ENCODE peak calls at places on chromosomes 4 and X, in six cellular contexts. H, B, Z, D, S and V are unnamed samples.

GRCh38 chrX:44157293-44157692 is 184.1 kb upstream of the NDP start:
- DNase-seq in B (no peak), H (no peak), D (no peak), Z (no peak), S (no peak), V (no peak)

GRCh38 chrX:16517206-16517605 is 132.8 kb upstream of the S100G start:
- DNase-seq in H (no peak), B (no peak), S (no peak), Z (no peak), D (peak), V (no peak)

GRCh38 chr4:76212851-76213414 is 691 bp downstream of the SCARB2 start:
- DNase-seq in B (peak), Z (peak), D (peak), H (no peak), S (peak), V (peak)

GRCh38 chrX:104137496-104137895 is 19.3 kb downstream of the SLC25A53 start:
- DNase-seq in Z (peak), B (no peak), H (peak), S (peak), D (peak), V (no peak)

GRCh38 chr4:141913928-141914327 is 277.5 kb downstream of the IL15 start:
- DNase-seq in D (no peak), Z (no peak), B (no peak), H (no peak), S (no peak), V (peak)

GRCh38 chr4:2931765-2932560 is 31.2 kb downstream of the NOP14 start:
- DNase-seq in D (no peak), H (no peak), Z (peak), B (no peak), S (no peak), V (no peak)

GRCh38 chr4:157810137-157810774 is 362.6 kb downstream of the GASK1B start:
- DNase-seq in D (no peak), B (no peak), H (no peak), Z (no peak), S (no peak), V (peak)

GRCh38 chr4:80197601-80198444 is 520 bp downstream of the PRDM8 start:
- DNase-seq in H (no peak), D (no peak), B (no peak), S (no peak), Z (peak), V (no peak)

GRCh38 chrX:63330681-63331080 is 20.5 kb downstream of the SPIN4 start:
- DNase-seq in D (no peak), H (no peak), Z (no peak), S (peak), B (no peak), V (peak)

GRCh38 chr4:85780664-85781063 is 305.7 kb downstream of the ARHGAP24 start:
- DNase-seq in Z (no peak), H (no peak), S (no peak), B (no peak), D (no peak), V (no peak)

GRCh38 chr4:76733380-76733779 is 164.6 kb downstream of the SOWAHB start:
- DNase-seq in H (no peak), D (no peak), S (peak), Z (no peak), B (no peak), V (peak)

GRCh38 chr4:31040106-31040505 is 319.9 kb downstream of the PCDH7 start:
- DNase-seq in H (no peak), D (no peak), Z (no peak), S (peak), B (no peak), V (no peak)

GRCh38 chr4:158934996-158935669 is 166.3 kb downstream of the FNIP2 start:
- DNase-seq in H (no peak), S (no peak), Z (peak), B (no peak), D (no peak), V (no peak)

GRCh38 chrX:108198420-108198819 is 106.8 kb downstream of the ATG4A start:
- DNase-seq in S (no peak), Z (no peak), D (peak), B (no peak), H (no peak), V (no peak)

GRCh38 chr4:33189169-33189568 is 2469.0 kb downstream of the PCDH7 start:
- DNase-seq in S (no peak), Z (no peak), B (no peak), H (no peak), D (no peak), V (no peak)

GRCh38 chr4:52751349-52751911 is at the start of gene ERVMER34-1:
- DNase-seq in S (peak), Z (peak), H (peak), B (peak), D (peak), V (peak)

GRCh38 chrX:121854614-121854911 is 807.2 kb downstream of the GLUD2 start:
- DNase-seq in B (no peak), Z (no peak), S (no peak), H (no peak), D (no peak), V (no peak)

GRCh38 chrX:20455001-20455400 is 188.3 kb upstream of the RPS6KA3 start:
- DNase-seq in D (no peak), B (no peak), Z (no peak), S (no peak), H (no peak), V (no peak)

GRCh38 chr4:15162465-15163283 is 160.4 kb downstream of the CPEB2 start:
- DNase-seq in Z (peak), B (no peak), D (peak), S (peak), H (no peak), V (peak)

GRCh38 chr4:64551125-64551524 is 141.9 kb upstream of the TECRL start:
- DNase-seq in H (no peak), S (no peak), B (no peak), Z (no peak), D (no peak), V (no peak)

GRCh38 chrX:49070988-49071387 is 2.8 kb downstream of the PRAF2 start:
- DNase-seq in D (no peak), Z (no peak), H (no peak), B (no peak), S (no peak), V (no peak)

GRCh38 chr4:2811830-2812599 is 19.1 kb downstream of the SH3BP2 start:
- DNase-seq in S (no peak), D (peak), Z (peak), B (no peak), H (peak), V (no peak)

GRCh38 chr4:82515705-82516104 is 46.1 kb downstream of the TMEM150C start:
- DNase-seq in S (peak), Z (no peak), H (no peak), B (no peak), D (peak), V (peak)
- TF ChIP-seq CTCF in S (no peak), Z (no peak), H (no peak), B (no peak), D (no peak), V (no peak)

GRCh38 chr4:41935652-41936021 is 408 bp downstream of the TMEM33 start:
- DNase-seq in S (peak), H (peak), D (peak), Z (no peak), B (no peak), V (peak)
- TF ChIP-seq CTCF in S (no peak), H (no peak), D (no peak), Z (no peak), B (no peak), V (no peak)

DNA sequence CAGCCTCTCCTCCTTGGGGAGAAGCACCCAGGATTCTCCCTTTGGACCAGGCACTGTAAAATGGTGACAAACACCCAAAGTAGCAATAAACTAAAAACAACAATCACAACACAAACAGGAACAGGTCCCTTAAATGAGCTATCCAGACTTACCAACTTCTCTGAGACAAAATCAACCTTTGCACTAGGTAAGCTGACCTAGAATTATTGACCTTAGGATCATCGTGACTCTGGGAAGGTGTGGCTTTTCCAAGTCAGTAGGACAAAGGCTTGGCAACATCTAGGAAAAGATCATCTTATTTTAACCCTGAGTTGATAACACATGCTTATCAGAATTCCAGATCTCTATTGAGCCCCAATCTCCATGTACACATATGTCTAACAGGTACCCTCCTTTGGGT is 166.7 kb downstream of the PRDM5 start:
- DNase-seq in Z (no peak), H (no peak), S (no peak), D (no peak), B (no peak), V (no peak)
- TF ChIP-seq CTCF in Z (no peak), H (no peak), S (no peak), D (no peak), B (no peak), V (no peak)

GRCh38 chr4:83413676-83414075 is 41.9 kb downstream of the HELQ start:
- DNase-seq in D (no peak), B (no peak), H (no peak), Z (no peak), S (no peak), V (no peak)

GRCh38 chr4:83405844-83406816 is 49.5 kb downstream of the HELQ start:
- DNase-seq in S (no peak), B (no peak), Z (no peak), D (peak), H (no peak), V (no peak)

DNA sequence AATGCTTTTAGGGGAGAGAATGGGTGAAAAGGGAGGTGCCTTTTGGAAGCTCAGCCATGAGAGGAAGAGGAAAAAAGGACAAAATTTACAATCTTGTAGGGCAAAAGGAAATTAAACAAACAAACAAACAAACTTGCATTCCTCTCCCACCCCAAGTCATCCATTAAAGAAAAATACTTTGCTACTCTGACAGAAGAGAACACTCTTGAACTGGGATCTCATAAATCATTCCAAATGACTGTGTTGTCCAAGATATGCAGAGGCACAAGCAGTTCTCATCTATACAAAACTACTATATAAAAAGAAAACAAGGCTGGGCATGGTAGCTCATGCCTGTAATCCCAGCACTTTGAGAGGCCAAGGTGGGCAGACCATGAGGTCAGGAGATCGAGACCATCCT is 46.7 kb downstream of the HELQ start:
- DNase-seq in Z (peak), S (no peak), H (no peak), B (no peak), D (no peak), V (no peak)
- TF ChIP-seq CTCF in Z (no peak), S (no peak), H (no peak), B (no peak), D (no peak), V (no peak)

DNA sequence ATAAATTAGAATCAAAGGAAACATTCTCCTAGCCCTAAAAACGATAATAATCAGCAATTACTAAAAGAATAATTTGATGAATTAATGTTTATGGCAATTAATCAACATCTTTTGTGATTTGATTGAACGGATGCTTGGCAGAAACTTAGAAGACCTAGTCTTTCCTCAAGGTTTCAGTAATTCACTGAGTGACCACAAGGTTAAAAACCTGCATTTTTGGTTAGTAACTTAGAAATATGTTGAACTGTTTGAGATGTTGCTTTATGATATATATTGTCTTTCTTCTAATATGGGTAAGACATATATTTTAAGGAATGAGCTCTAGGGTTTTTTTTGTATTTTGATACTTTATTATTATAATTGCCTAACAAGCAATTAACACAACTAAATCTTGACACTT is 793.0 kb upstream of the NDST4 start:
- DNase-seq in H (no peak), D (no peak), S (no peak), B (no peak), Z (peak), V (no peak)
- TF ChIP-seq CTCF in H (no peak), D (no peak), S (no peak), B (peak), Z (peak), V (no peak)

GRCh38 chr4:83964996-83965541 is 429.2 kb downstream of the GPAT3 start:
- DNase-seq in B (no peak), H (no peak), S (no peak), D (no peak), Z (peak), V (peak)

GRCh38 chr4:83962492-83962891 is 426.6 kb downstream of the GPAT3 start:
- DNase-seq in Z (peak), H (no peak), B (no peak), S (no peak), D (no peak), V (no peak)

GRCh38 chr4:83959160-83959559 is 423.3 kb downstream of the GPAT3 start:
- DNase-seq in S (no peak), D (no peak), Z (no peak), H (no peak), B (no peak), V (no peak)

GRCh38 chr4:83961575-83961974 is 425.7 kb downstream of the GPAT3 start:
- DNase-seq in Z (no peak), H (no peak), B (no peak), S (peak), D (no peak), V (peak)
- TF ChIP-seq CTCF in Z (no peak), H (peak), B (no peak), S (peak), D (no peak), V (peak)

DNA sequence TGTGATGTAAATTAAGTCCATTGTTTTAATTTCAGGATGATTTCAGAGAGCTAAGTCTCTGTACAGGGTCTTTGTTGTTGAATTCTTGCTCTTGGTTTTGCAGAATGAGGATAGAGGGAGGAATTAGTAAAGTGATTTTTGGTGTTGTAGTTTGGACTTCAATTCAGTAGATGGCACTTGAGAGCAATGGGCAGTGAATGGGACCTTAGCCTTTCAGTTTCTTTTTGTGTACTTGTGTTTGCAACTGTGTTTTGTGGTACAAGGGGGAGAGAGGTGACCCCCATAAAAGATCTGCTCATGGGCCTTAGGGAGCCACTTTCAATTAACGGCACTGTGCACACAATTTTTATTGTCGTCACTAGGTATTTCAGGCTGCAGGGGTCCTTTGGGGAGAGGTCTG is 340.0 kb downstream of the DCAF12L2 start:
- DNase-seq in S (no peak), Z (peak), D (no peak), B (no peak), H (no peak), V (peak)
- TF ChIP-seq CTCF in S (no peak), Z (peak), D (no peak), B (no peak), H (no peak), V (peak)

GRCh38 chr4:153792007-153792892 is 3.4 kb upstream of the SFRP2 start:
- DNase-seq in S (no peak), H (no peak), Z (peak), B (peak), D (peak), V (peak)
- TF ChIP-seq CTCF in S (peak), H (peak), Z (peak), B (peak), D (peak), V (peak)

GRCh38 chr4:185309770-185310169 is 86.0 kb downstream of the LRP2BP start:
- DNase-seq in H (no peak), S (no peak), B (no peak), Z (no peak), D (no peak), V (no peak)

GRCh38 chr4:185305979-185306442 is 89.7 kb downstream of the LRP2BP start:
- DNase-seq in Z (peak), H (peak), B (no peak), S (peak), D (peak), V (peak)

GRCh38 chr4:185304541-185304940 is 91.2 kb downstream of the LRP2BP start:
- DNase-seq in Z (no peak), D (no peak), B (no peak), H (no peak), S (no peak), V (no peak)

GRCh38 chr4:185307136-185307950 is 88.4 kb downstream of the LRP2BP start:
- DNase-seq in Z (peak), S (peak), D (no peak), H (no peak), B (no peak), V (peak)

DNA sequence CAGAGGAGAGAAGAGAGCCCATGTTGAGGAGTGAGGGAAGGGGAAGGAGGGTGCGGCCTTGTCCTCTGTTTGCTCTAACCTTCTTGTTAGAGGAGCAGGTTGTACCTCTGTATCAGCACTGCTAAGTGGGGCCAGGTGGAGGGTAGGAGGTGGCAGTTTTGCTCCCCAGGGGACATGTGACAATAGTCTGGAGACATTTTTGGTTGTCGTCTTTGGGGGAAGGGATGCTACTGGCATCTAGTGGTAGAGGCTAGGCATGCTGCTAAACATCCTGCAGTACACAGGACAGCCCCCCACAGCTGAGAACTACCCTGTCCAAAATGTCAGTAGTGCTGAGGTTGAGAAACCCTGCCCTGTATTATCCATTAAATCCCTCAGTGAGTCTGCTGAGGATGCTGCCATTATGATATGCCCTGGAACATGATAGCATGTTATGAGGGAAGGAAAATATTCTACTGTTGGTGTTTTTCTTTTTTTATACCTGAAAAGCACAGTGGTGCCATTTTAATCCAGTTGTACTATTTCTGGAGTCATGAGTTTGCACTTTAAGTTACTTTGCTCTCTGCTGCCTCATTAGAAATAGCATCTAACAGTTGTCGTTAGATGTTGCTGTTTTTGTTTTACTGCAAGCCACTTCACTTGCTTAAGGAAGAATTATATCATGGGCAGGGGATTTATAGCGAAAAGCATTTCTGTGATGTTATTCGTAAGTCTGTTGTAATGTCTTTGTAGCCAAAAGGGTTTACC is 90.6 kb downstream of the LRP2BP start:
- DNase-seq in H (no peak), B (no peak), Z (peak), D (peak), S (peak), V (peak)
- TF ChIP-seq CTCF in H (peak), B (no peak), Z (peak), D (peak), S (peak), V (peak)

GRCh38 chrX:79530310-79531108 is 163.4 kb upstream of the ITM2A start:
- DNase-seq in Z (no peak), B (no peak), H (no peak), D (no peak), S (no peak), V (no peak)
- TF ChIP-seq CTCF in Z (no peak), B (no peak), H (no peak), D (no peak), S (no peak), V (no peak)